ENCODE peak calls at places on chromosomes 4 and X, in six cellular contexts. V is uterus, M is tibial nerve, U is esophagus muscularis mucosa, D is transverse colon, F is spleen. K is an unnamed sample.

GRCh38 chrX:16839852-16840460 is 30.2 kb downstream of the RBBP7 start:
- DNase-seq in V (peak; percentile 79), M (no peak), U (no peak), D (no peak), F (no peak), K (peak; percentile 68)

GRCh38 chr4:131488772-131489171 is 1660.3 kb upstream of the PCDH10 start:
- DNase-seq in V (no peak), M (no peak), U (no peak), D (no peak), F (no peak), K (no peak)

GRCh38 chr4:8777320-8778196 is 94.1 kb downstream of the HMX1 start:
- DNase-seq in V (no peak), M (no peak), U (no peak), D (no peak), F (peak; percentile 58), K (no peak)

GRCh38 chrX:13938053-13938765 is 91.5 kb downstream of the GEMIN8 start:
- DNase-seq in V (no peak), M (no peak), U (no peak), D (peak; percentile 19), F (peak; percentile 76), K (no peak)

GRCh38 chr4:4457803-4458550 is 71.1 kb downstream of the NSG1 start:
- DNase-seq in V (no peak), M (no peak), U (no peak), D (no peak), F (no peak), K (no peak)

GRCh38 chr4:125719987-125720386 is 405.2 kb downstream of the FAT4 start:
- DNase-seq in V (no peak), M (no peak), U (no peak), D (no peak), F (no peak), K (no peak)

GRCh38 chr4:89868999-89869589 is 25.6 kb upstream of the MMRN1 start:
- DNase-seq in V (no peak), M (no peak), U (no peak), D (no peak), F (no peak), K (no peak)

GRCh38 chr4:23305026-23305425 is 584.8 kb downstream of the PPARGC1A start:
- DNase-seq in V (no peak), M (no peak), U (no peak), D (no peak), F (no peak), K (no peak)

GRCh38 chr4:184282251-184282713 is 64.6 kb upstream of the ENPP6 start:
- DNase-seq in V (no peak), M (peak; percentile 4), U (peak; percentile 86), D (peak; percentile 65), F (peak; percentile 86), K (peak; percentile 48)

GRCh38 chrX:101676571-101676970 is 16.9 kb upstream of the ARMCX2 start:
- DNase-seq in V (no peak), M (no peak), U (no peak), D (no peak), F (no peak), K (no peak)
- TF ChIP-seq POLR2A in V (no peak), M (no peak), U (no peak), D (no peak), F (no peak), K (no peak)

GRCh38 chr4:118826723-118827444 is 9.0 kb downstream of the SEC24D start:
- DNase-seq in V (no peak), M (no peak), U (no peak), D (no peak), F (no peak), K (no peak)
- H3K27ac ChIP-seq in V (peak overlapping the region; percentile 1), M (no peak overlapping the region), U (no peak overlapping the region), D (no peak overlapping the region), F (no peak overlapping the region), K (no peak overlapping the region)

DNA sequence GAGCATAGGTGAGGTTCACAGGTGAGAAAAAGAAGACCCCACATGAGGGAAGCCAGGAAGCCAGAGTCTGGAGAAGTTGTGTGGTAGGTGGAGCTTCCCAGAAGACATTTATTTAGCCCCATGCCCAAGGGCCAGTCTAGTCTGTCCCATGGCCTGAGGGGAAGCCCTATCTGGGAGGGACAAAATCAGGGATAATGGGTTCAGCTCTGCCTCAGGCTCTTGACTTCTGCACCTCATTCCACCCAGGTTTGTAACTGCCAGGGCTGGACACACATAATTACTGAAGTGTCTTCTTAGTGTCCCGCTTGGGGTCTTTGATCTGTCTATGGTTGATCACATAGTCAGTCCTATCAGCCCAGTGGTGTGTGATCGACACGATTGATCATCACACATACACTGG is 36.0 kb downstream of the TSC22D3 start:
- DNase-seq in V (no peak), M (no peak), U (no peak), D (no peak), F (peak; percentile 11), K (no peak)
- H3K27me3 ChIP-seq in V (no peaks in the 10 kb centered on the region), M (peaks cover 10% of the 10 kb centered on the region), U (no peaks in the 10 kb centered on the region), D (no peaks in the 10 kb centered on the region), F (no peaks in the 10 kb centered on the region), K (no peaks in the 10 kb centered on the region)

DNA sequence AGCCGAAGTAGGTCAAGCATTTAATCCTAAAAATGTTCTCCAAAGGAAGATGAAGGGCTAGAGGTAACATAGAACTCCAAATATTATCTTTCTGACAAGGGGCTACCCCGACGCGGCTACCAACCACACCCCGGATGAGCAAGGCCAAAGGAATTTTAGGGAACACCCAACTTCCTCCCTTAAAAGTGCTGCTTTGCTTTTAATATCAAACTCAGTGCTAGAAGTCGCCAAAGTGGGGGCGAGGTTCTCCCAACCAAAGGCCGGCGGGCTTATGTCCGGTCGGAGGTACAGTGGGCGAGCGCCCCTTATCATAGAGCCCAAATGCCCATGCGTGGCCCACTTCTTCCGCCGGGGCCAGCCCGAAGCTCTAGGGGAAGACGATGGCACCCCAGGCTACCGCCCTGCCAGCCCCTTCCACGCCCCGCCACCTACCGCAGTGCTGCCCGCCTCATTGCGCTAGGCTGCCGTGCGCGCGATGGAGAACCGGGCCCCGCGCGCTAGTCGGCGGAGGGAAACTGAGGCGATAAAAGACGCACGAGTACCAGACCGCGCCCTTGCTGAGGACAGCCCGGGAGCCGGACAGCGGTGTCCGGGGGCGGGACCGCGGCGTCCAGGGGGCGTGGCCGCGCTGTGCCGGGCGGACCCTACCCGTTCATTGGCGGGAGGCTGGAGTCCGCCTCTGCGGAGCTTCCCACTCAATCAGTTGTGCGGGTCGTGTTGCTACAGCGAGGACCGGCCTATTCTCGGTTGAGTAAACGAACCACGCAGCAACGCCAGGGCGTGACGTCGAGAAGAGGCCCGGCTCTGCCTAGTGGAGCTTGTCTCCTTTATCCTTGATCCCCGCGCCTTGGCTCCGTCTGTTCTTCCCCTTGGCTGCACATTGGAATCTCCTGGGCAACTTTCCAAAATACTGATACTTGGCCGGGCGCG is at the start of gene ACOT9:
- DNase-seq in V (peak; percentile 95), M (peak; percentile 72), U (peak; percentile 96), D (peak; percentile 91), F (peak; percentile 94), K (peak; percentile 97)
- TF ChIP-seq POLR2A in V (peak; percentile 84), M (peak; percentile 68), U (peak; percentile 63), D (peak; percentile 80), F (peak; percentile 7), K (peak; percentile 82)